ENCODE peak calls at places on chromosomes 11 and 22, in six cellular contexts. One of them, this sample, is unnamed.

GRCh38 chr11:1870721-1871466 is 18.0 kb downstream of the LSP1 start:
- DNase-seq in esophagus muscularis mucosa: no peak
- DNase-seq in HepG2: no peak
- DNase-seq in SK-N-SH: no peak
- DNase-seq in A549: no peak
- DNase-seq in tibial nerve: no peak
- DNase-seq in this sample: no peak

GRCh38 chr22:35133702-35134395 is 67.9 kb downstream of the ISX start:
- DNase-seq in esophagus muscularis mucosa: no peak
- DNase-seq in HepG2: no peak
- DNase-seq in SK-N-SH: no peak
- DNase-seq in A549: no peak
- DNase-seq in tibial nerve: no peak
- DNase-seq in this sample: no peak

GRCh38 chr11:66848671-66849500 is 5.6 kb downstream of the RCE1 start:
- DNase-seq in esophagus muscularis mucosa: no peak
- DNase-seq in HepG2: no peak
- DNase-seq in SK-N-SH: peak; percentile 16
- DNase-seq in A549: no peak
- DNase-seq in tibial nerve: no peak
- DNase-seq in this sample: peak; percentile 18

GRCh38 chr11:69700278-69701140 is 3.3 kb downstream of the FGF19 start:
- DNase-seq in esophagus muscularis mucosa: no peak
- DNase-seq in HepG2: peak; percentile 66
- DNase-seq in SK-N-SH: peak; percentile 91
- DNase-seq in A549: peak; percentile 38
- DNase-seq in tibial nerve: no peak
- DNase-seq in this sample: no peak

GRCh38 chr11:126992065-126992803 is 8.3 kb downstream of the KIRREL3 start:
- DNase-seq in esophagus muscularis mucosa: no peak
- DNase-seq in HepG2: no peak
- DNase-seq in SK-N-SH: no peak
- DNase-seq in A549: peak; percentile 71
- DNase-seq in tibial nerve: no peak
- DNase-seq in this sample: no peak

GRCh38 chr11:120714448-120714847 is 202.9 kb downstream of the GRIK4 start:
- DNase-seq in esophagus muscularis mucosa: no peak
- DNase-seq in HepG2: no peak
- DNase-seq in SK-N-SH: no peak
- DNase-seq in A549: no peak
- DNase-seq in tibial nerve: no peak
- DNase-seq in this sample: no peak

GRCh38 chr11:91664521-91664920 is 560.1 kb upstream of the FAT3 start:
- DNase-seq in esophagus muscularis mucosa: no peak
- DNase-seq in HepG2: no peak
- DNase-seq in SK-N-SH: no peak
- DNase-seq in A549: peak; percentile 4
- DNase-seq in tibial nerve: no peak
- DNase-seq in this sample: no peak

GRCh38 chr11:85810871-85811611 is at the start of gene SYTL2:
- DNase-seq in esophagus muscularis mucosa: no peak
- DNase-seq in HepG2: peak; percentile 6
- DNase-seq in SK-N-SH: peak; percentile 92
- DNase-seq in A549: peak; percentile 75
- DNase-seq in tibial nerve: peak; percentile 22
- DNase-seq in this sample: peak; percentile 35

GRCh38 chr11:19769820-19770219 is 57.2 kb downstream of the NAV2 start:
- DNase-seq in esophagus muscularis mucosa: no peak
- DNase-seq in HepG2: no peak
- DNase-seq in SK-N-SH: no peak
- DNase-seq in A549: no peak
- DNase-seq in tibial nerve: no peak
- DNase-seq in this sample: no peak

GRCh38 chr11:73308963-73309960 is 1.2 kb downstream of the ARHGEF17 start:
- DNase-seq in esophagus muscularis mucosa: peak; percentile 96
- DNase-seq in HepG2: peak; percentile 92
- DNase-seq in SK-N-SH: no peak
- DNase-seq in A549: peak; percentile 84
- DNase-seq in tibial nerve: peak; percentile 89
- DNase-seq in this sample: peak; percentile 90

GRCh38 chr11:79068356-79068755 is 372.5 kb downstream of the TENM4 start:
- DNase-seq in esophagus muscularis mucosa: no peak
- DNase-seq in HepG2: no peak
- DNase-seq in SK-N-SH: peak; percentile 49
- DNase-seq in A549: no peak
- DNase-seq in tibial nerve: no peak
- DNase-seq in this sample: no peak

GRCh38 chr11:124174001-124174400 is 9.1 kb upstream of the OR10D3 start:
- DNase-seq in esophagus muscularis mucosa: no peak
- DNase-seq in HepG2: peak; percentile 47
- DNase-seq in SK-N-SH: no peak
- DNase-seq in A549: peak; percentile 3
- DNase-seq in tibial nerve: no peak
- DNase-seq in this sample: no peak

GRCh38 chr11:131615611-131616010 is 245.2 kb downstream of the NTM start:
- DNase-seq in esophagus muscularis mucosa: no peak
- DNase-seq in HepG2: no peak
- DNase-seq in SK-N-SH: no peak
- DNase-seq in A549: no peak
- DNase-seq in tibial nerve: no peak
- DNase-seq in this sample: no peak

GRCh38 chr11:48036011-48036410 is 55.7 kb downstream of the PTPRJ start:
- DNase-seq in esophagus muscularis mucosa: no peak
- DNase-seq in HepG2: no peak
- DNase-seq in SK-N-SH: no peak
- DNase-seq in A549: no peak
- DNase-seq in tibial nerve: no peak
- DNase-seq in this sample: no peak

GRCh38 chr11:33670250-33671011 is 30.2 kb downstream of the C11orf91 start:
- DNase-seq in esophagus muscularis mucosa: no peak
- DNase-seq in HepG2: no peak
- DNase-seq in SK-N-SH: no peak
- DNase-seq in A549: no peak
- DNase-seq in tibial nerve: no peak
- DNase-seq in this sample: no peak

GRCh38 chr11:1757861-1758610 is 5.7 kb downstream of the CTSD start:
- DNase-seq in esophagus muscularis mucosa: no peak
- DNase-seq in HepG2: no peak
- DNase-seq in SK-N-SH: no peak
- DNase-seq in A549: no peak
- DNase-seq in tibial nerve: no peak
- DNase-seq in this sample: no peak

GRCh38 chr11:69711824-69712801 is 8.3 kb upstream of the FGF19 start:
- DNase-seq in esophagus muscularis mucosa: no peak
- DNase-seq in HepG2: no peak
- DNase-seq in SK-N-SH: no peak
- DNase-seq in A549: no peak
- DNase-seq in tibial nerve: no peak
- DNase-seq in this sample: no peak

GRCh38 chr11:30196400-30197206 is 34.2 kb upstream of the FSHB start:
- DNase-seq in esophagus muscularis mucosa: no peak
- DNase-seq in HepG2: peak; percentile 25
- DNase-seq in SK-N-SH: peak; percentile 37
- DNase-seq in A549: peak; percentile 5
- DNase-seq in tibial nerve: peak; percentile 25
- DNase-seq in this sample: peak; percentile 16

GRCh38 chr22:46006379-46007002 is 29.5 kb upstream of the WNT7B start:
- DNase-seq in esophagus muscularis mucosa: peak; percentile 97
- DNase-seq in HepG2: peak; percentile 79
- DNase-seq in SK-N-SH: peak; percentile 96
- DNase-seq in A549: peak; percentile 80
- DNase-seq in tibial nerve: peak; percentile 88
- DNase-seq in this sample: peak; percentile 97

GRCh38 chr22:41683616-41684015 is 5.1 kb downstream of the SNU13 start:
- DNase-seq in esophagus muscularis mucosa: no peak
- DNase-seq in HepG2: no peak
- DNase-seq in SK-N-SH: no peak
- DNase-seq in A549: no peak
- DNase-seq in tibial nerve: no peak
- DNase-seq in this sample: no peak

GRCh38 chr11:57896641-57897145 is 127.0 kb upstream of the OR9Q1 start:
- DNase-seq in esophagus muscularis mucosa: peak; percentile 45
- DNase-seq in HepG2: no peak
- DNase-seq in SK-N-SH: no peak
- DNase-seq in A549: no peak
- DNase-seq in tibial nerve: no peak
- DNase-seq in this sample: no peak

GRCh38 chr22:45441158-45441557 is 27.7 kb downstream of the RIBC2 start:
- DNase-seq in esophagus muscularis mucosa: no peak
- DNase-seq in HepG2: peak; percentile 71
- DNase-seq in SK-N-SH: peak; percentile 70
- DNase-seq in A549: peak; percentile 46
- DNase-seq in tibial nerve: peak; percentile 45
- DNase-seq in this sample: peak; percentile 70

GRCh38 chr22:37409557-37409956 is 17.7 kb downstream of the ELFN2 start:
- DNase-seq in esophagus muscularis mucosa: no peak
- DNase-seq in HepG2: no peak
- DNase-seq in SK-N-SH: no peak
- DNase-seq in A549: no peak
- DNase-seq in tibial nerve: no peak
- DNase-seq in this sample: no peak

GRCh38 chr11:65504671-65505433 is 6.0 kb downstream of the MALAT1 start:
- DNase-seq in esophagus muscularis mucosa: no peak
- DNase-seq in HepG2: no peak
- DNase-seq in SK-N-SH: no peak
- DNase-seq in A549: no peak
- DNase-seq in tibial nerve: no peak
- DNase-seq in this sample: peak; percentile 53

GRCh38 chr11:13681470-13681869 is 13.0 kb downstream of the FAR1 start:
- DNase-seq in esophagus muscularis mucosa: no peak
- DNase-seq in HepG2: no peak
- DNase-seq in SK-N-SH: no peak
- DNase-seq in A549: no peak
- DNase-seq in tibial nerve: no peak
- DNase-seq in this sample: no peak

GRCh38 chr11:13685461-13686108 is 17.1 kb downstream of the FAR1 start:
- DNase-seq in esophagus muscularis mucosa: no peak
- DNase-seq in HepG2: no peak
- DNase-seq in SK-N-SH: no peak
- DNase-seq in A549: no peak
- DNase-seq in tibial nerve: no peak
- DNase-seq in this sample: no peak

GRCh38 chr11:13682212-13682611 is 13.7 kb downstream of the FAR1 start:
- DNase-seq in esophagus muscularis mucosa: no peak
- DNase-seq in HepG2: no peak
- DNase-seq in SK-N-SH: no peak
- DNase-seq in A549: no peak
- DNase-seq in tibial nerve: no peak
- DNase-seq in this sample: no peak

GRCh38 chr11:13679768-13680167 is 11.3 kb downstream of the FAR1 start:
- DNase-seq in esophagus muscularis mucosa: no peak
- DNase-seq in HepG2: no peak
- DNase-seq in SK-N-SH: no peak
- DNase-seq in A549: no peak
- DNase-seq in tibial nerve: no peak
- DNase-seq in this sample: no peak

GRCh38 chr11:13680501-13681264 is 12.2 kb downstream of the FAR1 start:
- DNase-seq in esophagus muscularis mucosa: no peak
- DNase-seq in HepG2: no peak
- DNase-seq in SK-N-SH: no peak
- DNase-seq in A549: no peak
- DNase-seq in tibial nerve: no peak
- DNase-seq in this sample: no peak
- H3K4me3 ChIP-seq in esophagus muscularis mucosa: no peak overlapping the region
- H3K4me3 ChIP-seq in HepG2: no peak overlapping the region
- H3K4me3 ChIP-seq in SK-N-SH: no peak overlapping the region
- H3K4me3 ChIP-seq in A549: no peak overlapping the region
- H3K4me3 ChIP-seq in tibial nerve: no peak overlapping the region
- H3K4me3 ChIP-seq in this sample: no peak overlapping the region

DNA sequence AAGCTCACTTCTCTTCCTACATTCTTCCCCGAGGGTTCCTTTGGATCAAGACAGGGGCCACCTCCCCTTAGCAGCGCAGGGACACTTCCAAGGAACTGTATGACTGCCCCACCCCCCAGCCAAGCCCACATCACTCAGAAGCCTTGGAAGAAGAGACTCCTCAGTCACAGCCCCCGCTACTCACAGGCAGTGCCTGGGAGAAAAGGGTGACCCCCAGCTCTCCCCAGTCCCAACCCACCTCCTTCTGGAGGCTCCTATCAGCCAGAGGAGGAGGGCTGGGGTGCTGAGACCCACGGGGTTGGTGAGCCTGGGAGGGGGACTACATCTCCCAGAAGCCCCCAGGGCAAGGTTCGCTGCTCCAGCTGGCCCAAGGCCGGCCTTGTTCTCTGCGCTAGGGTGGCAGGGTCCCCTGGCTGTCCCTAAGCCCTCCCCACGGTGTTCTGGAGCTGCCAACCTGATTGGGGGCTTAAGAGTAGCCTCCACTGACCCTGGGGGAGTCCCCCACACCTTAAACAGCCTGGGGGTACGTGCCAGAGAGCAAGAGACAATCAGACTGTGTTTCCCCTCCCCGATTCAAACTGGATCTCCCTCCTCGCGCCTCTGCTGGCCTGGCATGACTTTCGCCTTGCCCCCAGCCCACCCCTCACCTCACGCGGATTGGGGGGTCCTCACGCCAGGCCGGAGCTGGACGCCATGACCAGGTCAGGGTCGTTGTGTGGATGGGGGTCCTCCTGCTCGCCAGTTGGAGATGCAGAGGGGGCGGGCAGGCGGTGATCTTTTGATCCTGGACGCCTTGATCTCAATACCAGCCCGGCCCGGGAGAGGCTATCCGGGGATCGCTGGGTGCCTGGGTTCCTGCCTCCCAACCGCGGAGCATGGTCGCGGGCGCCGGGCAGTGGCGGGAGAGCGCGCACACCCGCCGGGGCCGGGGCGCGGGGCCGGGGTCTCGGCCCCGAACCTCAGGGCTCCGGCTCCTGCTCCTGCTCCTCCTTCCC is 838 bp downstream of the BCL9L start:
- DNase-seq in esophagus muscularis mucosa: no peak
- DNase-seq in HepG2: no peak
- DNase-seq in SK-N-SH: peak; percentile 90
- DNase-seq in A549: no peak
- DNase-seq in tibial nerve: no peak
- DNase-seq in this sample: peak; percentile 73
- H3K4me1 ChIP-seq in esophagus muscularis mucosa: peaks cover 76% of the 10 kb centered on the region
- H3K4me1 ChIP-seq in HepG2: peaks cover 69% of the 10 kb centered on the region
- H3K4me1 ChIP-seq in SK-N-SH: peaks cover 57% of the 10 kb centered on the region
- H3K4me1 ChIP-seq in A549: peaks cover 23% of the 10 kb centered on the region
- H3K4me1 ChIP-seq in tibial nerve: peaks cover 52% of the 10 kb centered on the region
- H3K4me1 ChIP-seq in this sample: peaks cover 15% of the 10 kb centered on the region

GRCh38 chr11:81869337-81870065 is 864.2 kb downstream of the FAM181B start:
- DNase-seq in esophagus muscularis mucosa: no peak
- DNase-seq in HepG2: no peak
- DNase-seq in SK-N-SH: no peak
- DNase-seq in A549: no peak
- DNase-seq in tibial nerve: no peak
- DNase-seq in this sample: no peak
- TF ChIP-seq EP300 in esophagus muscularis mucosa: no peak
- TF ChIP-seq EP300 in HepG2: no peak
- TF ChIP-seq EP300 in SK-N-SH: no peak
- TF ChIP-seq EP300 in A549: no peak
- TF ChIP-seq EP300 in tibial nerve: no peak
- TF ChIP-seq EP300 in this sample: no peak

GRCh38 chr22:18119409-18120110 is 9.0 kb downstream of the TUBA8 start:
- DNase-seq in esophagus muscularis mucosa: no peak
- DNase-seq in HepG2: no peak
- DNase-seq in SK-N-SH: no peak
- DNase-seq in A549: no peak
- DNase-seq in tibial nerve: no peak
- DNase-seq in this sample: no peak
- H3K4me3 ChIP-seq in esophagus muscularis mucosa: no peak overlapping the region
- H3K4me3 ChIP-seq in HepG2: no peak overlapping the region
- H3K4me3 ChIP-seq in SK-N-SH: no peak overlapping the region
- H3K4me3 ChIP-seq in A549: no peak overlapping the region
- H3K4me3 ChIP-seq in tibial nerve: no peak overlapping the region
- H3K4me3 ChIP-seq in this sample: no peak overlapping the region